ENCODE peak calls at places on chromosomes 5 and 9, in seven cellular contexts. One of them, this sample, is unnamed.

GRCh38 chr5:120083851-120084615 is 380.1 kb upstream of the PRR16 start:
- DNase-seq in left lung: no peak
- DNase-seq in fibroblast of mammary gland: no peak
- DNase-seq in cardiac fibroblast: no peak
- DNase-seq in foreskin fibroblast: no peak
- DNase-seq in CD8-positive, alpha-beta T cell: no peak
- DNase-seq in lung: no peak
- DNase-seq in this sample: no peak

GRCh38 chr5:36367524-36367923 is 65.8 kb upstream of the RANBP3L start:
- DNase-seq in left lung: no peak
- DNase-seq in fibroblast of mammary gland: peak
- DNase-seq in cardiac fibroblast: peak
- DNase-seq in foreskin fibroblast: peak
- DNase-seq in CD8-positive, alpha-beta T cell: no peak
- DNase-seq in lung: no peak
- DNase-seq in this sample: no peak

GRCh38 chr5:64126202-64126601 is 39.4 kb upstream of the RNF180 start:
- DNase-seq in left lung: no peak
- DNase-seq in fibroblast of mammary gland: no peak
- DNase-seq in cardiac fibroblast: no peak
- DNase-seq in foreskin fibroblast: no peak
- DNase-seq in CD8-positive, alpha-beta T cell: no peak
- DNase-seq in lung: no peak
- DNase-seq in this sample: no peak

GRCh38 chr9:80146466-80146865 is 574.7 kb downstream of the TLE4 start:
- DNase-seq in left lung: no peak
- DNase-seq in fibroblast of mammary gland: peak
- DNase-seq in cardiac fibroblast: no peak
- DNase-seq in foreskin fibroblast: peak
- DNase-seq in CD8-positive, alpha-beta T cell: no peak
- DNase-seq in lung: no peak
- DNase-seq in this sample: no peak

GRCh38 chr5:160356550-160357347 is 13.7 kb downstream of the C1QTNF2 start:
- DNase-seq in left lung: no peak
- DNase-seq in fibroblast of mammary gland: no peak
- DNase-seq in cardiac fibroblast: no peak
- DNase-seq in foreskin fibroblast: no peak
- DNase-seq in CD8-positive, alpha-beta T cell: no peak
- DNase-seq in lung: no peak
- DNase-seq in this sample: no peak

GRCh38 chr9:109121218-109121796 is 1.6 kb upstream of the TMEM245 start:
- DNase-seq in left lung: no peak
- DNase-seq in fibroblast of mammary gland: no peak
- DNase-seq in cardiac fibroblast: no peak
- DNase-seq in foreskin fibroblast: no peak
- DNase-seq in CD8-positive, alpha-beta T cell: no peak
- DNase-seq in lung: no peak
- DNase-seq in this sample: no peak

GRCh38 chr9:93824386-93825294 is 130.5 kb downstream of the BARX1 start:
- DNase-seq in left lung: peak
- DNase-seq in fibroblast of mammary gland: no peak
- DNase-seq in cardiac fibroblast: no peak
- DNase-seq in foreskin fibroblast: no peak
- DNase-seq in CD8-positive, alpha-beta T cell: no peak
- DNase-seq in lung: no peak
- DNase-seq in this sample: no peak

GRCh38 chr9:78143281-78144007 is 92.4 kb upstream of the CEP78 start:
- DNase-seq in left lung: no peak
- DNase-seq in fibroblast of mammary gland: no peak
- DNase-seq in cardiac fibroblast: no peak
- DNase-seq in foreskin fibroblast: no peak
- DNase-seq in CD8-positive, alpha-beta T cell: no peak
- DNase-seq in lung: no peak
- DNase-seq in this sample: peak

GRCh38 chr5:97297063-97297715 is 114.1 kb upstream of the RIOK2 start:
- DNase-seq in left lung: no peak
- DNase-seq in fibroblast of mammary gland: peak
- DNase-seq in cardiac fibroblast: peak
- DNase-seq in foreskin fibroblast: peak
- DNase-seq in CD8-positive, alpha-beta T cell: no peak
- DNase-seq in lung: no peak
- DNase-seq in this sample: peak

GRCh38 chr5:174317261-174317894 is 271.9 kb downstream of the NSG2 start:
- DNase-seq in left lung: peak
- DNase-seq in fibroblast of mammary gland: peak
- DNase-seq in cardiac fibroblast: peak
- DNase-seq in foreskin fibroblast: peak
- DNase-seq in CD8-positive, alpha-beta T cell: no peak
- DNase-seq in lung: no peak
- DNase-seq in this sample: no peak

GRCh38 chr9:21402387-21403247 is 6.3 kb upstream of the IFNA8 start:
- DNase-seq in left lung: peak
- DNase-seq in fibroblast of mammary gland: no peak
- DNase-seq in cardiac fibroblast: no peak
- DNase-seq in foreskin fibroblast: peak
- DNase-seq in CD8-positive, alpha-beta T cell: no peak
- DNase-seq in lung: no peak
- DNase-seq in this sample: peak

GRCh38 chr9:131885144-131885609 is 145.3 kb upstream of the RAPGEF1 start:
- DNase-seq in left lung: no peak
- DNase-seq in fibroblast of mammary gland: no peak
- DNase-seq in cardiac fibroblast: peak
- DNase-seq in foreskin fibroblast: peak
- DNase-seq in CD8-positive, alpha-beta T cell: no peak
- DNase-seq in lung: peak
- DNase-seq in this sample: no peak

GRCh38 chr5:99544326-99544725 is 615.5 kb upstream of the CHD1 start:
- DNase-seq in left lung: no peak
- DNase-seq in fibroblast of mammary gland: no peak
- DNase-seq in cardiac fibroblast: no peak
- DNase-seq in foreskin fibroblast: no peak
- DNase-seq in CD8-positive, alpha-beta T cell: no peak
- DNase-seq in lung: no peak
- DNase-seq in this sample: no peak

GRCh38 chr9:27145143-27145542 is 36.1 kb downstream of the TEK start:
- DNase-seq in left lung: no peak
- DNase-seq in fibroblast of mammary gland: no peak
- DNase-seq in cardiac fibroblast: no peak
- DNase-seq in foreskin fibroblast: no peak
- DNase-seq in CD8-positive, alpha-beta T cell: no peak
- DNase-seq in lung: no peak
- DNase-seq in this sample: no peak

GRCh38 chr9:110303136-110303535 is 34.5 kb downstream of the TXNDC8 start:
- DNase-seq in left lung: no peak
- DNase-seq in fibroblast of mammary gland: peak
- DNase-seq in cardiac fibroblast: peak
- DNase-seq in foreskin fibroblast: peak
- DNase-seq in CD8-positive, alpha-beta T cell: no peak
- DNase-seq in lung: no peak
- DNase-seq in this sample: no peak

GRCh38 chr9:109976328-109976702 is 196.3 kb downstream of the PALM2AKAP2 start:
- DNase-seq in left lung: no peak
- DNase-seq in fibroblast of mammary gland: no peak
- DNase-seq in cardiac fibroblast: no peak
- DNase-seq in foreskin fibroblast: no peak
- DNase-seq in CD8-positive, alpha-beta T cell: no peak
- DNase-seq in lung: no peak
- DNase-seq in this sample: no peak

GRCh38 chr5:72256536-72256935 is 63.5 kb downstream of the MRPS27 start:
- DNase-seq in left lung: no peak
- DNase-seq in fibroblast of mammary gland: no peak
- DNase-seq in cardiac fibroblast: no peak
- DNase-seq in foreskin fibroblast: peak
- DNase-seq in CD8-positive, alpha-beta T cell: no peak
- DNase-seq in lung: no peak
- DNase-seq in this sample: no peak

GRCh38 chr5:32202394-32202793 is 28.3 kb upstream of the GOLPH3 start:
- DNase-seq in left lung: no peak
- DNase-seq in fibroblast of mammary gland: peak
- DNase-seq in cardiac fibroblast: peak
- DNase-seq in foreskin fibroblast: peak
- DNase-seq in CD8-positive, alpha-beta T cell: no peak
- DNase-seq in lung: no peak
- DNase-seq in this sample: no peak

GRCh38 chr5:140633081-140633471 is at the start of gene CD14:
- DNase-seq in left lung: peak
- DNase-seq in fibroblast of mammary gland: peak
- DNase-seq in cardiac fibroblast: peak
- DNase-seq in foreskin fibroblast: peak
- DNase-seq in CD8-positive, alpha-beta T cell: no peak
- DNase-seq in lung: peak
- DNase-seq in this sample: no peak

GRCh38 chr9:81621785-81622243 is 67.5 kb downstream of the TLE1 start:
- DNase-seq in left lung: no peak
- DNase-seq in fibroblast of mammary gland: no peak
- DNase-seq in cardiac fibroblast: no peak
- DNase-seq in foreskin fibroblast: no peak
- DNase-seq in CD8-positive, alpha-beta T cell: no peak
- DNase-seq in lung: no peak
- DNase-seq in this sample: no peak

GRCh38 chr9:108142504-108143201 is 653.1 kb upstream of the KLF4 start:
- DNase-seq in left lung: no peak
- DNase-seq in fibroblast of mammary gland: peak
- DNase-seq in cardiac fibroblast: peak
- DNase-seq in foreskin fibroblast: peak
- DNase-seq in CD8-positive, alpha-beta T cell: no peak
- DNase-seq in lung: peak
- DNase-seq in this sample: no peak

DNA sequence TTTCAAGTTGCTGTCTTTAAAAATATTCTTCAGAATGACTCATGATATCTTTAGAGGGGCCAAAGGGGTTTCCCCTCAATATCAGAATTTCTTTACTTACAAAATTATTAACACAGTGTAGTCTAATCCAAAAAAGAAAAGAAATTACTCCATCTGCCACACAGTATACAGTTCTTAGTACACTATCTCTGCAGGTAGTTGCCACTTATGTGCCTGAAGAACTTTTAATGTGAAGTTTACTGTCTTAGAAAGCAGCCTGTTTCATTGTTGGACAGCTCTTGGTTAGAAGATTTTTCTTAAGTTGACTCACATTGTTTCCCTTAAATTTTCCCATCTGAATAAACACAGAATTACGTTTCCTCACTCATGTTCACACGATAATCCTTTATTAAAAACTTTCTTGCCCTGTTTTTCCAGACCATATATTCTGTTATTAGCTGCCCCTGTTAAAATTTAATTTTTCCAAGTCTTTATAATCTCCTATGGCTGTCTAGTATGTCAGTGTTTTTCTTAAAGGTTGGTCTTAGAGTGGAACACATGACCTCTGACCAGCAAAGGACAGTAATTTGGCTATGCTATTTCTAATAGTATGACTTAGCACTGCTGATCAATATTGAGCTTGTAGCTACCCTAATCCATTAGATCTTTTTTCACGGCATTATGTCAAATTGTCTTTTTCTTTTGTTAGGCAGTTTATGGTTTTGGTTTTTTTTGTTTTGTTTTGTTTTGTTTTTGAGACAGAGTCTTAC is 21.8 kb upstream of the FKTN start:
- DNase-seq in left lung: no peak
- DNase-seq in fibroblast of mammary gland: no peak
- DNase-seq in cardiac fibroblast: no peak
- DNase-seq in foreskin fibroblast: no peak
- DNase-seq in CD8-positive, alpha-beta T cell: no peak
- DNase-seq in lung: no peak
- DNase-seq in this sample: peak
- H3K4me3 ChIP-seq in left lung: no peak
- H3K4me3 ChIP-seq in fibroblast of mammary gland: no peak
- H3K4me3 ChIP-seq in cardiac fibroblast: no peak
- H3K4me3 ChIP-seq in foreskin fibroblast: no peak
- H3K4me3 ChIP-seq in CD8-positive, alpha-beta T cell: no peak
- H3K4me3 ChIP-seq in lung: no peak
- H3K4me3 ChIP-seq in this sample: no peak

GRCh38 chr5:138287252-138287651 is 12.8 kb upstream of the GFRA3 start:
- DNase-seq in left lung: no peak
- DNase-seq in fibroblast of mammary gland: no peak
- DNase-seq in cardiac fibroblast: no peak
- DNase-seq in foreskin fibroblast: no peak
- DNase-seq in CD8-positive, alpha-beta T cell: no peak
- DNase-seq in lung: no peak
- DNase-seq in this sample: no peak

GRCh38 chr5:138280915-138281314 is 6.5 kb upstream of the GFRA3 start:
- DNase-seq in left lung: no peak
- DNase-seq in fibroblast of mammary gland: no peak
- DNase-seq in cardiac fibroblast: no peak
- DNase-seq in foreskin fibroblast: no peak
- DNase-seq in CD8-positive, alpha-beta T cell: no peak
- DNase-seq in lung: no peak
- DNase-seq in this sample: no peak

GRCh38 chr5:138282918-138283742 is 8.7 kb upstream of the GFRA3 start:
- DNase-seq in left lung: no peak
- DNase-seq in fibroblast of mammary gland: peak
- DNase-seq in cardiac fibroblast: peak
- DNase-seq in foreskin fibroblast: peak
- DNase-seq in CD8-positive, alpha-beta T cell: no peak
- DNase-seq in lung: peak
- DNase-seq in this sample: no peak
- TF ChIP-seq CTCF in left lung: no peak
- TF ChIP-seq CTCF in fibroblast of mammary gland: peak
- TF ChIP-seq CTCF in cardiac fibroblast: peak
- TF ChIP-seq CTCF in foreskin fibroblast: peak
- TF ChIP-seq CTCF in CD8-positive, alpha-beta T cell: no peak
- TF ChIP-seq CTCF in lung: peak
- TF ChIP-seq CTCF in this sample: peak

DNA sequence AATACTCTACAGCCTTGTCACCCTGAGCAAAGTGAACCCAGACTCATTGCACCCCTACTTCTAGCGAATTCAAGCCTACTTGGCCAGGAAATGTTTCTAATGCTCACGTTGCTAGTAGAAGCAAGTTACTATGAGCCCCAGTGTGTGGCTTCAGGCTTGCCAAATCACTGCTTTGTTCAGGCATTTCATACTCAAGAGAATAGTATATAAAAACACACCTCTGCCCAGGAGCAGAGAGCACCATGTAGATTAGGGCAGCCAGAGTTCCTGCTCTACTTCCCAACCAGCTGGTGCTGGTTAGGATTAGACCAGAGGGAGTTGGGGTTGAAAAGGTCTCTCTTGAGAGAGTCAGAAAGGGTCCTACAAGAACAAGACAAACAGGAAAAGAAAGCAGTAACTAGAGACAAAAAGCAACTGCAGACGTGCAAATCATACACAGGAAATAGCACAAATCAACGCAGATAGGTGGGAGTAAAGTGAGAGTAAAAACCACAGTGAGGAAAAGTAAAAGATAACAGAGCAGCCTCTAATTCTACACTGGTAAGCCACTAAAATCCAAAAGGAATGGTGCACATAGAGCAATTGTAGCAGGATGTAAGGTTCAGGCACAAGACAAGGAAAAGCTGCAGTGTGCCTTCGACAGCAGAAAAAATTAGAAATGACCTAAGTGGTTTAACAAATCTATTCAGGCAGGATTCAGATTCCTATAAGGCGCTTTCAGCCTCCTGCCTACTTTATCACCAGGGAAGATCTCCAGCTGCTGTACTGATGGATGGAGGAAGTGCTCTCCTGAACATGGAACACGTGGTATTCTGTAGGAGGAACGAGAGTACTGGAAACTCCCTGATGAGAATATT is 49.6 kb upstream of the KIF2A start:
- DNase-seq in left lung: no peak
- DNase-seq in fibroblast of mammary gland: no peak
- DNase-seq in cardiac fibroblast: peak
- DNase-seq in foreskin fibroblast: no peak
- DNase-seq in CD8-positive, alpha-beta T cell: peak
- DNase-seq in lung: no peak
- DNase-seq in this sample: no peak
- H3K4me3 ChIP-seq in left lung: no peak
- H3K4me3 ChIP-seq in fibroblast of mammary gland: no peak
- H3K4me3 ChIP-seq in cardiac fibroblast: no peak
- H3K4me3 ChIP-seq in foreskin fibroblast: no peak
- H3K4me3 ChIP-seq in CD8-positive, alpha-beta T cell: peak
- H3K4me3 ChIP-seq in lung: no peak
- H3K4me3 ChIP-seq in this sample: no peak

GRCh38 chr5:126594676-126595485 is at the start of gene ALDH7A1:
- DNase-seq in left lung: peak
- DNase-seq in fibroblast of mammary gland: peak
- DNase-seq in cardiac fibroblast: peak
- DNase-seq in foreskin fibroblast: peak
- DNase-seq in CD8-positive, alpha-beta T cell: peak
- DNase-seq in lung: peak
- DNase-seq in this sample: no peak
- TF ChIP-seq CTCF in left lung: peak
- TF ChIP-seq CTCF in fibroblast of mammary gland: peak
- TF ChIP-seq CTCF in cardiac fibroblast: peak
- TF ChIP-seq CTCF in foreskin fibroblast: peak
- TF ChIP-seq CTCF in CD8-positive, alpha-beta T cell: no peak
- TF ChIP-seq CTCF in lung: no peak
- TF ChIP-seq CTCF in this sample: no peak